ENCODE peak calls at places on chromosomes 12 and 14, in six cellular contexts. One of them, this sample, is unnamed.

GRCh38 chr12:128079-128478 is 61.5 kb downstream of the IQSEC3 start:
- DNase-seq in GM12865: no peak
- DNase-seq in heart right ventricle: no peak
- DNase-seq in IMR-90: no peak
- DNase-seq in stomach: no peak
- DNase-seq in cardiac fibroblast: no peak
- DNase-seq in this sample: no peak

GRCh38 chr14:106846218-106846617 is 1319.8 kb downstream of the TMEM121 start:
- DNase-seq in stomach: no peak
- DNase-seq in GM12865: no peak
- DNase-seq in cardiac fibroblast: peak; percentile 74
- DNase-seq in IMR-90: no peak
- DNase-seq in heart right ventricle: no peak
- DNase-seq in this sample: no peak

GRCh38 chr14:55274144-55274543 is 2.9 kb downstream of the FBXO34 start:
- DNase-seq in GM12865: no peak
- DNase-seq in stomach: no peak
- DNase-seq in IMR-90: no peak
- DNase-seq in cardiac fibroblast: no peak
- DNase-seq in heart right ventricle: no peak
- DNase-seq in this sample: no peak

GRCh38 chr12:109134186-109134917 is 18.0 kb downstream of the ACACB start:
- DNase-seq in GM12865: no peak
- DNase-seq in cardiac fibroblast: peak; percentile 43
- DNase-seq in IMR-90: no peak
- DNase-seq in stomach: peak; percentile 31
- DNase-seq in heart right ventricle: peak; percentile 43
- DNase-seq in this sample: no peak

GRCh38 chr12:30067156-30067555 is 283.4 kb upstream of the TMTC1 start:
- DNase-seq in IMR-90: peak; percentile 36
- DNase-seq in heart right ventricle: no peak
- DNase-seq in stomach: no peak
- DNase-seq in GM12865: no peak
- DNase-seq in cardiac fibroblast: peak; percentile 81
- DNase-seq in this sample: no peak

GRCh38 chr12:107973950-107974349 is 155.1 kb upstream of the WSCD2 start:
- DNase-seq in IMR-90: no peak
- DNase-seq in cardiac fibroblast: no peak
- DNase-seq in heart right ventricle: no peak
- DNase-seq in GM12865: no peak
- DNase-seq in stomach: no peak
- DNase-seq in this sample: no peak

GRCh38 chr12:131452444-131452860 is 258.4 kb upstream of the SFSWAP start:
- DNase-seq in cardiac fibroblast: no peak
- DNase-seq in IMR-90: no peak
- DNase-seq in heart right ventricle: no peak
- DNase-seq in GM12865: peak; percentile 59
- DNase-seq in stomach: peak; percentile 18
- DNase-seq in this sample: no peak

GRCh38 chr14:52235866-52236510 is 31.5 kb upstream of the PTGDR start:
- DNase-seq in stomach: no peak
- DNase-seq in IMR-90: no peak
- DNase-seq in heart right ventricle: no peak
- DNase-seq in cardiac fibroblast: no peak
- DNase-seq in GM12865: no peak
- DNase-seq in this sample: no peak

GRCh38 chr12:72349491-72349890 is 77.3 kb downstream of the TRHDE start:
- DNase-seq in stomach: no peak
- DNase-seq in GM12865: no peak
- DNase-seq in heart right ventricle: no peak
- DNase-seq in cardiac fibroblast: no peak
- DNase-seq in IMR-90: no peak
- DNase-seq in this sample: no peak

GRCh38 chr12:94644141-94644575 is 6.2 kb downstream of the TMCC3 start:
- DNase-seq in GM12865: peak; percentile 52
- DNase-seq in stomach: no peak
- DNase-seq in heart right ventricle: no peak
- DNase-seq in cardiac fibroblast: peak; percentile 84
- DNase-seq in IMR-90: peak; percentile 24
- DNase-seq in this sample: peak; percentile 57

GRCh38 chr12:94644622-94645021 is 5.7 kb downstream of the TMCC3 start:
- DNase-seq in stomach: no peak
- DNase-seq in heart right ventricle: no peak
- DNase-seq in GM12865: peak; percentile 57
- DNase-seq in cardiac fibroblast: peak; percentile 87
- DNase-seq in IMR-90: peak; percentile 49
- DNase-seq in this sample: peak; percentile 60

GRCh38 chr12:94649349-94650142 is 811 bp downstream of the TMCC3 start:
- DNase-seq in IMR-90: peak; percentile 4
- DNase-seq in heart right ventricle: peak; percentile 63
- DNase-seq in GM12865: peak; percentile 32
- DNase-seq in stomach: peak; percentile 64
- DNase-seq in cardiac fibroblast: peak; percentile 48
- DNase-seq in this sample: peak; percentile 32

GRCh38 chr12:94650143-94651056 is at the start of gene TMCC3:
- DNase-seq in cardiac fibroblast: peak; percentile 27
- DNase-seq in IMR-90: no peak
- DNase-seq in heart right ventricle: peak; percentile 58
- DNase-seq in stomach: peak; percentile 63
- DNase-seq in GM12865: peak; percentile 38
- DNase-seq in this sample: no peak

DNA sequence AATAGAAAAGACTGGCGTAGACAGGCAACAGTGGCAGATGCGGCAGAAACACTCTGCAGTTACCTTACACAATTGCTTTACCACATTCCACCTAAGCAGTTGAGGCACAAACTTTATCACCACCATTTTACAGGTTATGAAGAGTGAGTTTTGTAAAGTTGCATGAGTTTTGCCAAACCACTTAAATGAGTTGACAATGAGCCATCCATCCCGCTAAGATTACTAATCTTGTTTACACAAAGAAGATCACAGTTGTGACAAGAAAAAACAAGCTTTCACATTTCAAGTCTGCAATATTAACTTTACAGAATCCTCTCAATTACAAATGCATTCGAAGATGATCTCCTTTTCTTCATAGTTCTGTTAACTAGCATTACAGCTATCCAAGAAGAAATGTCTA is 1.8 kb downstream of the TMCC3 start:
- DNase-seq in cardiac fibroblast: peak; percentile 44
- DNase-seq in IMR-90: no peak
- DNase-seq in heart right ventricle: no peak
- DNase-seq in stomach: no peak
- DNase-seq in GM12865: no peak
- DNase-seq in this sample: no peak
- H3K4me3 ChIP-seq in cardiac fibroblast: no peak overlapping the region
- H3K4me3 ChIP-seq in IMR-90: no peak overlapping the region
- H3K4me3 ChIP-seq in heart right ventricle: no peak overlapping the region
- H3K4me3 ChIP-seq in stomach: no peak overlapping the region
- H3K4me3 ChIP-seq in GM12865: no peak overlapping the region
- H3K4me3 ChIP-seq in this sample: no peak overlapping the region

GRCh38 chr14:67675219-67675582 is 769 bp upstream of the VTI1B start:
- DNase-seq in stomach: no peak
- DNase-seq in cardiac fibroblast: no peak
- DNase-seq in IMR-90: no peak
- DNase-seq in GM12865: no peak
- DNase-seq in heart right ventricle: no peak
- DNase-seq in this sample: no peak

GRCh38 chr14:67668559-67668958 is 5.9 kb downstream of the VTI1B start:
- DNase-seq in heart right ventricle: no peak
- DNase-seq in IMR-90: no peak
- DNase-seq in GM12865: peak; percentile 63
- DNase-seq in cardiac fibroblast: no peak
- DNase-seq in stomach: no peak
- DNase-seq in this sample: no peak

GRCh38 chr14:67674480-67675218 is at the start of gene VTI1B:
- DNase-seq in stomach: peak; percentile 72
- DNase-seq in cardiac fibroblast: peak; percentile 75
- DNase-seq in GM12865: peak; percentile 86
- DNase-seq in IMR-90: peak; percentile 65
- DNase-seq in heart right ventricle: peak; percentile 84
- DNase-seq in this sample: peak; percentile 80

GRCh38 chr14:67673451-67673850 is 981 bp downstream of the VTI1B start:
- DNase-seq in IMR-90: peak; percentile 31
- DNase-seq in GM12865: no peak
- DNase-seq in heart right ventricle: no peak
- DNase-seq in cardiac fibroblast: peak; percentile 56
- DNase-seq in stomach: no peak
- DNase-seq in this sample: no peak

DNA sequence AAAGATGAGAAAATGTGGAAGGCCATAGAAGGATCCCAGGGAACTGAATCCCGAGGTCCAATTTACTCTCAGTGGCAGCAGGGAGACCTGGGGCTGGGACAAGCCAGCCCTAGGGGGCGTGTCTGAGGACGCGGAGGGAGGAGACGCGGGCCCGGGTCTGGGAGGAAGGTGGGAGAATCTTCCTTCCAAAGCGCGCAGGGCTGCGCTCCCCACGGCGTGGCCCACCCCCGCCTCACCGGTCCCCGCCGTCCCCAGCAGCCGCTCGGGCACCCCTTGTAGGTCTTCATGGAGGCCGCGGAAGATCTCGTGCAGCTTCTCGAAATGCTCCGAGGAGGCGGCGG is 323 bp downstream of the VTI1B start:
- DNase-seq in IMR-90: peak; percentile 45
- DNase-seq in heart right ventricle: peak; percentile 74
- DNase-seq in GM12865: peak; percentile 47
- DNase-seq in stomach: peak; percentile 73
- DNase-seq in cardiac fibroblast: peak; percentile 52
- DNase-seq in this sample: peak; percentile 49
- TF ChIP-seq CTCF in IMR-90: peak; percentile 10
- TF ChIP-seq CTCF in heart right ventricle: peak; percentile 64
- TF ChIP-seq CTCF in GM12865: peak; percentile 14
- TF ChIP-seq CTCF in stomach: peak; percentile 25
- TF ChIP-seq CTCF in cardiac fibroblast: no peak
- TF ChIP-seq CTCF in this sample: peak; percentile 22

DNA sequence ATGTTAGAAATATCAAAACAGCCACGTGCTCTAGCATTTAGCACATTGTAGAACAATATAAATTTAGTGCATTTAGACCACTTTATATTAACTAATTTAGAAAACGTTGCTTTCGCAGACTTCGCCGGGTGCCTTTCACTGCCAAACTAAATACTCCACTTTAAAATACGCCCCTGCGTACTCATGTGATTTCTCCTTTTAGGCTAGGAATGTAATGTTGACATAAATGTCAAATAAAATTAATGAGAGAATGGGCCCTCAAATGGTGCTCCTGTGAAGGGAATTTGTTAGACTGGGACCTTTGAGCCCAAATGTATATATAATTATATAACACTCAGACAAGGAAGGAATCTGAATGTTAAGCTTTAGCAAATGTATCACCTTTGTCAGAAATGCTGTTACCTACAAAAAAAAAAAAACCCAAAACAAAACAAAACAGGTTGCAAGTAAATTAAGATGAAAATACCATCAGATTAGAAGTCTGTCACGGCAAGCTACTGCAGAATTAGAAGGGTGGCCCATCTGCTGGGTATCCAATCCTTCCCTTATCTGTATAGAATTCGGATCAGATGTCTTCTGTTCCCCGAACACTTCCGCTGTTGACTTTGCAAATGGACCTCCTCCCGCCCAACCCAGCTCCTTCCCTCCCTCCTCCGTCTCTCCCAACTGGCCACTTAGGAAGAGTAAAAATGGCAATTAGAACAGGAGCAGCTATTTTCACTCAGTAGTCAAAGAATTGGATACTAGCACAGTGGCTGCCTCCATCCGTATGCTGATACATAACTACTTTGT is 159.3 kb upstream of the FOXN3 start:
- DNase-seq in cardiac fibroblast: no peak
- DNase-seq in IMR-90: peak; percentile 7
- DNase-seq in GM12865: no peak
- DNase-seq in heart right ventricle: no peak
- DNase-seq in stomach: no peak
- DNase-seq in this sample: no peak
- H3K4me3 ChIP-seq in cardiac fibroblast: no peak overlapping the region
- H3K4me3 ChIP-seq in IMR-90: no peak overlapping the region
- H3K4me3 ChIP-seq in GM12865: no peak overlapping the region
- H3K4me3 ChIP-seq in heart right ventricle: no peak overlapping the region
- H3K4me3 ChIP-seq in stomach: no peak overlapping the region
- H3K4me3 ChIP-seq in this sample: no peak overlapping the region

GRCh38 chr14:90191154-90191553 is 65.2 kb upstream of the PSMC1 start:
- DNase-seq in heart right ventricle: no peak
- DNase-seq in stomach: peak; percentile 29
- DNase-seq in cardiac fibroblast: no peak
- DNase-seq in GM12865: no peak
- DNase-seq in IMR-90: no peak
- DNase-seq in this sample: no peak

GRCh38 chr14:90194706-90195105 is 61.6 kb upstream of the PSMC1 start:
- DNase-seq in IMR-90: no peak
- DNase-seq in heart right ventricle: no peak
- DNase-seq in GM12865: no peak
- DNase-seq in cardiac fibroblast: no peak
- DNase-seq in stomach: no peak
- DNase-seq in this sample: no peak

GRCh38 chr14:90198541-90198940 is 57.8 kb upstream of the PSMC1 start:
- DNase-seq in heart right ventricle: no peak
- DNase-seq in IMR-90: no peak
- DNase-seq in GM12865: no peak
- DNase-seq in stomach: no peak
- DNase-seq in cardiac fibroblast: no peak
- DNase-seq in this sample: no peak

GRCh38 chr14:90191585-90191984 is 64.8 kb upstream of the PSMC1 start:
- DNase-seq in heart right ventricle: no peak
- DNase-seq in cardiac fibroblast: no peak
- DNase-seq in IMR-90: no peak
- DNase-seq in GM12865: no peak
- DNase-seq in stomach: no peak
- DNase-seq in this sample: no peak

DNA sequence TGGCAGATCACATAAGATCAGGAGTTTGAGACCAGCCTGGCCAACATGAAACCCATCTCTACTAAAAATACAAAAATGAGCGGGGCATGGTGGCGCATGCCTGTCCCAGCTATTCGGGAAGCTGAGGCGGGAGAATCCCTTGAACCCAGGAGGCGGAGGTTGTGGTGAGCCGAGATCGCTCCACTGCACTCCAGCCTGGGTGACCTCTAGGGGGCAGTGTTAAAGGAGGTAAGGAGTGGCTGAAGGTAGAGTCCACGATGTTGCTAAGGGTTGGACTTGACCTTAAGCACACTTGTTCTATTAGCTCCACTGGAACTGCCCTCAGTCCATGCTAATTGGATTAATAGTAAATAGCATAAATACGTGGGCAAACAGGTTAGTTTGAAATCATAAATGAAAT is 62.4 kb upstream of the PSMC1 start:
- DNase-seq in IMR-90: no peak
- DNase-seq in heart right ventricle: no peak
- DNase-seq in GM12865: peak; percentile 18
- DNase-seq in cardiac fibroblast: no peak
- DNase-seq in stomach: no peak
- DNase-seq in this sample: no peak
- TF ChIP-seq CTCF in IMR-90: peak; percentile 2
- TF ChIP-seq CTCF in heart right ventricle: peak; percentile 29
- TF ChIP-seq CTCF in GM12865: peak; percentile 43
- TF ChIP-seq CTCF in cardiac fibroblast: peak; percentile 30
- TF ChIP-seq CTCF in stomach: no peak
- TF ChIP-seq CTCF in this sample: peak; percentile 24

This sample was measured in astrocyte of the spinal cord.